ENCODE peak calls at places on chromosomes 2 and 18, in ten cellular contexts. Y, R, F, A, W, S, T, U, G and J are unnamed samples.

GRCh38 chr2:9752441-9753275 is 90.6 kb upstream of the TAF1B start:
- DNase-seq in S (peak; percentile 85), R (no peak), Y (peak; percentile 96), G (no peak), W (no peak), U (no peak), F (no peak), A (no peak), T (no peak), J (no peak)

GRCh38 chr2:86552889-86553288 is 10.4 kb downstream of the CHMP3 start:
- DNase-seq in U (no peak), T (no peak), F (no peak), R (no peak), A (no peak), Y (no peak), S (no peak), G (no peak), W (no peak), J (no peak)

GRCh38 chr2:162509288-162509968 is 165.5 kb downstream of the GCA start:
- DNase-seq in Y (no peak), T (no peak), S (no peak), F (no peak), A (peak; percentile 8), W (no peak), U (no peak), G (no peak), R (no peak), J (no peak)

GRCh38 chr2:96788393-96789244 is 27.4 kb upstream of the CNNM3 start:
- DNase-seq in G (no peak), U (peak; percentile 63), W (peak; percentile 91), A (peak; percentile 34), F (no peak), Y (peak; percentile 37), R (no peak), S (peak; percentile 20), T (peak; percentile 70), J (no peak)

GRCh38 chr18:13548944-13549878 is 177.1 kb downstream of the FAM210A start:
- DNase-seq in U (no peak), F (no peak), A (no peak), S (no peak), W (no peak), T (no peak), R (no peak), G (peak; percentile 32), Y (no peak), J (no peak)

GRCh38 chr2:238100821-238101771 is 956 bp downstream of the ESPNL start:
- DNase-seq in U (peak; percentile 13), F (no peak), Y (no peak), R (no peak), W (no peak), G (peak; percentile 75), A (no peak), S (no peak), T (no peak), J (no peak)

GRCh38 chr2:55887906-55888625 is 35.5 kb downstream of the EFEMP1 start:
- DNase-seq in R (no peak), G (no peak), Y (peak; percentile 90), A (peak; percentile 88), S (peak; percentile 99), W (no peak), T (no peak), F (no peak), U (no peak), J (peak; percentile 52)

GRCh38 chr2:70442301-70443077 is 111.1 kb downstream of the TGFA start:
- DNase-seq in R (no peak), G (no peak), T (no peak), Y (peak; percentile 53), A (no peak), S (peak; percentile 7), W (no peak), F (no peak), U (no peak), J (no peak)

GRCh38 chr2:160721089-160722040 is 227.8 kb upstream of the RBMS1 start:
- DNase-seq in U (no peak), R (peak; percentile 62), F (no peak), S (peak; percentile 20), Y (peak; percentile 26), W (no peak), G (no peak), A (no peak), T (no peak), J (no peak)

GRCh38 chr2:145020694-145021093 is 500.8 kb upstream of the ZEB2 start:
- DNase-seq in U (no peak), R (no peak), A (no peak), S (peak; percentile 29), F (no peak), T (no peak), W (no peak), G (no peak), Y (peak; percentile 21), J (no peak)

GRCh38 chr2:145020139-145020538 is 500.2 kb upstream of the ZEB2 start:
- DNase-seq in G (no peak), R (no peak), F (no peak), A (no peak), Y (no peak), S (no peak), T (no peak), W (no peak), U (no peak), J (no peak)

GRCh38 chr2:145023331-145023934 is 503.5 kb upstream of the ZEB2 start:
- DNase-seq in A (no peak), R (no peak), F (no peak), W (no peak), G (no peak), T (no peak), U (no peak), S (no peak), Y (no peak), J (no peak)

GRCh38 chr2:145022671-145023330 is 502.9 kb upstream of the ZEB2 start:
- DNase-seq in S (peak; percentile 81), G (no peak), A (peak; percentile 85), W (no peak), Y (peak; percentile 82), R (peak; percentile 94), F (peak; percentile 79), U (no peak), T (no peak), J (peak; percentile 57)

GRCh38 chr2:145022021-145022670 is 502.2 kb upstream of the ZEB2 start:
- DNase-seq in Y (peak; percentile 16), G (no peak), W (no peak), S (peak; percentile 59), F (no peak), T (no peak), R (no peak), U (no peak), A (peak; percentile 46), J (no peak)
- H3K4me3 ChIP-seq in Y (no peak overlapping the region), G (no peak overlapping the region), W (no peak overlapping the region), S (no peak overlapping the region), F (no peak overlapping the region), T (no peak overlapping the region), R (no peak overlapping the region), U (no peak overlapping the region), A (no peak overlapping the region), J (no peak overlapping the region)

GRCh38 chr2:133086176-133086575 is 416.2 kb upstream of the LYPD1 start:
- DNase-seq in G (no peak), Y (no peak), W (no peak), S (no peak), A (no peak), U (no peak), T (no peak), R (no peak), F (no peak), J (no peak)
- H3K4me3 ChIP-seq in G (no peak overlapping the region), Y (no peak overlapping the region), W (no peak overlapping the region), S (no peak overlapping the region), A (no peak overlapping the region), U (no peak overlapping the region), T (no peak overlapping the region), R (no peak overlapping the region), F (no peak overlapping the region), J (no peak overlapping the region)

GRCh38 chr2:202933958-202934357 is 21.9 kb downstream of the CARF start:
- DNase-seq in F (no peak), T (no peak), S (no peak), G (no peak), Y (no peak), R (no peak), A (no peak), W (no peak), U (no peak), J (no peak)

GRCh38 chr2:202934456-202934855 is 22.4 kb downstream of the CARF start:
- DNase-seq in Y (no peak), R (no peak), T (no peak), S (no peak), W (no peak), F (no peak), G (no peak), A (no peak), U (no peak), J (no peak)

GRCh38 chr2:202933139-202933510 is 21.1 kb downstream of the CARF start:
- DNase-seq in G (no peak), W (no peak), F (no peak), Y (no peak), S (no peak), R (no peak), T (no peak), U (no peak), A (no peak), J (no peak)

DNA sequence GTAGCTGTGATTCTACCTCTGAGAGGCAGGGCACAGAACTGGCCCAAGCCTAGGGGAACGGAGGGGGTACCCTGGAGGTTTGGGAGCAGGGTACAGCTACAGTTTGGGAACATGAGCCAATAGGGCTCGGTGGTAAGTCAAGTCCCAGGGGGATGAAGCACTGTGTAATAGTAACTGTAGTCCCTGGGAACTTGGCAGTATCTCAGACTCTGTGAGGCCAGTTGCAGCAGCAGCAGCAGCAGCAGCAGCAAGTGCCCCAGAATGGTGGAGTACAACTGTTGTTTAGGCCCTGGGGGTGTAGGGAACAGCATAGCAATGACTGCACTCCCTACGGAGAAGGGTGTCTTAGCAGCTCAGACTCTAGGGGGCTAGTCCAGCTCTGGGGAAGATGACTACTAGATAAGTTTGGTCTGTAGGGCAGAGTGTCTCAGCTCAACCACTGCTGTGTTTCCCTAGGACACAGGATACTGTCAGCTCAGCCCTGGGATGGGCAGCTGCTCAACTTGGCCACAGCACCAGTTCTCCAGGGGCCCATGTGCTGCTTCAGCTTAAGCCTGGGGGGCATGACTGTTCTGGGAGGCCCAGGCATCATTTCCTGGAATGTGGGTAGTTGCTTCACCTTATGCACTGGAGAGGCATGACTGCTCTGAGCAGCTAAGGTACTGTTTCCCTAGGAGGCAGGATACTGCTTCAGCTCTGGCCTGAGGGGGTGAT is 20.5 kb downstream of the CARF start:
- DNase-seq in A (peak; percentile 37), W (no peak), R (peak; percentile 46), U (no peak), T (no peak), S (peak; percentile 69), F (peak; percentile 40), Y (peak; percentile 84), G (no peak), J (no peak)
- H3K4me3 ChIP-seq in A (no peak overlapping the region), W (no peak overlapping the region), R (no peak overlapping the region), U (no peak overlapping the region), T (no peak overlapping the region), S (no peak overlapping the region), F (no peak overlapping the region), Y (no peak overlapping the region), G (no peak overlapping the region), J (no peak overlapping the region)

GRCh38 chr18:68504441-68505221 is 210.3 kb downstream of the TMX3 start:
- DNase-seq in G (no peak), S (no peak), W (no peak), U (no peak), Y (no peak), A (no peak), R (no peak), T (no peak), F (no peak), J (no peak)

GRCh38 chr18:68507781-68508180 is 207.1 kb downstream of the TMX3 start:
- DNase-seq in T (no peak), F (no peak), A (no peak), S (peak; percentile 37), G (no peak), Y (peak; percentile 44), U (no peak), R (no peak), W (no peak), J (no peak)

GRCh38 chr18:68509902-68510301 is 205.0 kb downstream of the TMX3 start:
- DNase-seq in S (no peak), R (no peak), U (no peak), T (no peak), W (no peak), F (no peak), Y (no peak), A (no peak), G (no peak), J (no peak)
- H3K4me3 ChIP-seq in S (no peak overlapping the region), R (no peak overlapping the region), U (no peak overlapping the region), T (no peak overlapping the region), W (no peak overlapping the region), F (no peak overlapping the region), Y (no peak overlapping the region), A (no peak overlapping the region), G (no peak overlapping the region), J (no peak overlapping the region)